ENCODE peak calls at places on chromosomes 12 and 14, in five cellular contexts. N, T, M, A and I are unnamed samples.

GRCh38 chr12:120979862-120980696 is 1.7 kb downstream of the HNF1A start:
- DNase-seq in N (no peak), T (no peak), M (no peak), A (no peak), I (no peak)

GRCh38 chr12:4190376-4191063 is 83.0 kb upstream of the CCND2 start:
- DNase-seq in N (no peak), T (no peak), M (no peak), A (no peak), I (no peak)

GRCh38 chr12:121872546-121873223 is 14.0 kb upstream of the HPD start:
- DNase-seq in N (no peak), T (no peak), M (no peak), A (no peak), I (no peak)

GRCh38 chr14:93716410-93717221 is 71.7 kb downstream of the PRIMA1 start:
- DNase-seq in N (no peak), T (no peak), M (no peak), A (no peak), I (no peak)

GRCh38 chr12:120726961-120727360 is 1.3 kb downstream of the ACADS start:
- DNase-seq in N (no peak), T (no peak), M (no peak), A (no peak), I (no peak)

GRCh38 chr12:122942609-122943008 is 23.7 kb downstream of the ABCB9 start:
- DNase-seq in N (peak; percentile 77), T (no peak), M (no peak), A (no peak), I (no peak)

GRCh38 chr12:89529738-89530137 is 3.9 kb upstream of the POC1B start:
- DNase-seq in N (peak; percentile 56), T (no peak), M (no peak), A (no peak), I (peak; percentile 13)

GRCh38 chr14:27427796-27428195 is 830.0 kb upstream of the NOVA1 start:
- DNase-seq in N (peak; percentile 36), T (no peak), M (no peak), A (no peak), I (no peak)

GRCh38 chr12:128702344-128702743 is 121.4 kb downstream of the SLC15A4 start:
- DNase-seq in N (no peak), T (no peak), M (no peak), A (no peak), I (no peak)

GRCh38 chr12:28583771-28584261 is 393.6 kb downstream of the CCDC91 start:
- DNase-seq in N (no peak), T (no peak), M (no peak), A (no peak), I (no peak)

GRCh38 chr12:80857311-80857710 is 80.4 kb downstream of the LIN7A start:
- DNase-seq in N (no peak), T (no peak), M (no peak), A (no peak), I (no peak)

GRCh38 chr14:88551094-88551870 is 3.5 kb downstream of the PTPN21 start:
- DNase-seq in N (peak; percentile 63), T (no peak), M (no peak), A (peak; percentile 48), I (no peak)

GRCh38 chr14:71863049-71863448 is 69.2 kb upstream of the RGS6 start:
- DNase-seq in N (no peak), T (no peak), M (no peak), A (no peak), I (no peak)

GRCh38 chr12:91140660-91141045 is 29.4 kb upstream of the LUM start:
- DNase-seq in N (no peak), T (no peak), M (no peak), A (no peak), I (no peak)
- H3K27ac ChIP-seq in N (no peak overlapping the region), T (no peak overlapping the region), M (peak overlapping the region; percentile 15), A (no peak overlapping the region), I (no peak overlapping the region)

DNA sequence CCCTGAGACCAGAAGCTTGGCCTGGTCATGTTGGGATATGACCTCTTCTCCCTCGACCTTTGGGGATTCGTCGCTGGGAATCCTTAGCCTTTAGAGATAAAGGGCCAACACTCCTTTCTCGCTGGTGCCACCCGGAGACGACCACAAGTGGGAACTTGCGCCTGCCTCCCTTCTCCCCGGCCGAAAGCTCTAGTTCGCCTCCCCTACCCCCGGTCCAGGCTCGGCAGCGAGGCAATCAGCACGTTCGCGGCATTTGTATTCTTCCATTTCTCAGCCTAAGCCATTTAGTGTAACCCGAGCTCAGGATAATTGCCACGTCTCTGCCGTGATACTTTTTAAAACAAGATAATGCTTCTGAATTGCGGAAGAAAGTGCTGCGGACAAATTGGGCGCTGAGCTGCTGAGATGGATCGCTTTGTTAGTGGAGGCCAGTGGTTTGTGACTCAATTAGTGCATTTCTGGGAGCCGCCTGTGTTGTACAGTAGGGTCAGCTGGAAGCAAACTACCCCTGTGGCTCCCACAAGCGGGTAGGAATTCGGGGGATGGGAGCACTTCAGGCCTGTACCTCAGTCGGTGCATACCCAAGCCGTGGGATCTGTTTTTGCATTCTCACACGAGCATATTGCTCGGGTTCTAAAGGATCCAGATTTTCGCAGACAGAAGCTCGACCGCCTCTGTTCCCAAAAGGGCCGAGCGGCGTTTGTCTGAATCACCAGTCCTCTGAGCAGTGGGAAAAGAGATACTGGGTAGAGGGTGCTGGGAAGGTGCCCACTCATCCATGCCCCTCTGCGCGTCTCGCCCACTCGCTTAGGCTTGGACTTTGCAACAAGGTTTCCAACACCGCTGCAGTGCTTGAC is 6.8 kb upstream of the SIX1 start:
- DNase-seq in N (no peak), T (no peak), M (no peak), A (no peak), I (no peak)
- H3K27ac ChIP-seq in N (no peak overlapping the region), T (no peak overlapping the region), M (no peak overlapping the region), A (no peak overlapping the region), I (no peak overlapping the region)

GRCh38 chr12:57545809-57546437 is 1.1 kb downstream of the DCTN2 start:
- DNase-seq in N (no peak), T (no peak), M (no peak), A (no peak), I (no peak)

GRCh38 chr12:57549203-57549908 is 488 bp upstream of the KIF5A start:
- DNase-seq in N (no peak), T (no peak), M (no peak), A (no peak), I (no peak)

GRCh38 chr12:57546438-57547365 is at the start of gene DCTN2:
- DNase-seq in N (peak; percentile 89), T (peak; percentile 90), M (peak; percentile 95), A (peak; percentile 94), I (peak; percentile 92)

GRCh38 chr12:57548488-57548887 is 1.4 kb upstream of the KIF5A start:
- DNase-seq in N (no peak), T (no peak), M (no peak), A (no peak), I (no peak)

GRCh38 chr12:57547366-57548315 is 649 bp upstream of the DCTN2 start:
- DNase-seq in N (no peak), T (no peak), M (no peak), A (no peak), I (no peak)
- H3K27ac ChIP-seq in N (no peak overlapping the region), T (peak overlapping the region; percentile 88), M (peak overlapping the region; percentile 87), A (no peak overlapping the region), I (no peak overlapping the region)

GRCh38 chr14:99644723-99645544 is at the start of gene HHIPL1:
- DNase-seq in N (no peak), T (no peak), M (no peak), A (no peak), I (no peak)
- H3K27ac ChIP-seq in N (no peak within 1 kb of the TSS), T (no peak within 1 kb of the TSS), M (peak within 1 kb of the TSS; percentile 31), A (no peak within 1 kb of the TSS), I (no peak within 1 kb of the TSS)

GRCh38 chr14:105196228-105196960 is 15.3 kb upstream of the NUDT14 start:
- DNase-seq in N (no peak), T (no peak), M (no peak), A (no peak), I (no peak)

GRCh38 chr14:105193916-105194782 is 13.0 kb upstream of the NUDT14 start:
- DNase-seq in N (no peak), T (no peak), M (peak; percentile 31), A (no peak), I (no peak)

GRCh38 chr14:105195533-105196227 is 14.6 kb upstream of the NUDT14 start:
- DNase-seq in N (no peak), T (peak; percentile 18), M (no peak), A (no peak), I (no peak)

GRCh38 chr14:105192866-105193731 is 12.0 kb upstream of the NUDT14 start:
- DNase-seq in N (no peak), T (no peak), M (no peak), A (no peak), I (no peak)

DNA sequence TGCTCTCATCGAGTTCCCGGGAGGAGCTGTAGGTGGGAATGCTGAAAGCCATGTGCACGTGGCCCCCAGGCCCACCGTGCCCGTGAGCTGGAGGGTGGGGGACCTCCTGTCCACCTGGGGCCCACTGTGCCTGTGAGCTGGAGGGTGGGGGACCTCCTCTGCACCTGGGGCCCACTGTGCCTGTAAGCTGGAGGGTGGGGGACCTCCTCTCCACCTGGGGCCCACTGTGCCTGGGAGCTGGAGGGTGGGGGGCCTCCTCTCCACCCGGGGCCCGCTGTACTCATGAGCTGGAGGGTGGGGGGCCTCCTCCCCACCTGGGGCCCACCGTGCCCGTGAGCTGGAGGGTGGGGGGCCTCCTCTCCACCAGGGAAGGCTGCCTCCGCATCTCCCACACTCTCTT is 13.9 kb upstream of the NUDT14 start:
- DNase-seq in N (no peak), T (no peak), M (no peak), A (no peak), I (no peak)
- H3K27ac ChIP-seq in N (no peak overlapping the region), T (no peak overlapping the region), M (no peak overlapping the region), A (no peak overlapping the region), I (no peak overlapping the region)

DNA sequence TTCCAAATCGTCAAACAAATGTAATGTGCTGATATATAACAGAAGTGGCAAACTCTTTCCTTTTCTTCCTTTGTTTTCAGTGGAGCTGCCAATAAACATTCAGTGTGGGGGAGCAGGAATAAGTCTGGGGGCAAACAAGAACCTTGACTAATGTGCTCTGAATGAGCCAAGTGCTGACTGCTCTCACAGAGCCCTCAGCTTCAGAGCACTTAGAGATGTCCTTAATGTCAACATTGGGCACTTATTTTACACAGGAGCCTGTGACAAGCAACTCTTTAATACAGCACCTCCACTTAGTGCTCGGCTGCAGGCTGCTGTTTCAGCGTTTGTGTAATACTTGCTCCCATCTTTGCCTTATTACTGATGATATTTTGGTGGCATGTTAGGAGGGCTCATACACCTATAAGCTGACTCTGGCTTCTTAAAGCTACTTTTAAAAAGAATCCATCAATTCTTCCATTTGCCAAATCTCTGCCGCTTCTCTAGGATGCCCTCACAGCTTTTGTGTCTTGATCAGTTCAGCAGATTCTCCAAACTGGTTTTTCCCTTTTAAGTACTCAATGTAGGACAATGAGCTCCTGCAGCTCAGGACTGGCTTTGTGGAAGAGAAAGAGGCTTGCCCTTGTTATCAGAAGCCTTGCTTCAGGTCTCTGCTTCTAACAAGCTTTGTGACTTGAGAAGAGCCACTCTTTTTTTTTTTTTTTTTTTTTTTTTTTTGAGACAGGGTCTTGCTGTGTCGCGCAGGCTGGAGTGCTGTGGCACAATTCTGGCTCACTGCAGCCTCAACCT is 206.6 kb downstream of the MON2 start:
- DNase-seq in N (no peak), T (no peak), M (no peak), A (no peak), I (no peak)
- H3K27ac ChIP-seq in N (no peak overlapping the region), T (no peak overlapping the region), M (no peak overlapping the region), A (no peak overlapping the region), I (no peak overlapping the region)